ENCODE peak calls at places on chromosomes 12 and 14, in four cellular contexts. C is AG08396, U is AG10803, X is cardiac muscle cell. Q is an unnamed sample.
A peak's percentile ranks its signal among the peaks of the same experiment; 100 is the strongest.

GRCh38 chr14:31205681-31206535 is 1.7 kb downstream of the HECTD1 start:
- DNase-seq in C (peak; percentile 64), U (peak; percentile 95), X (peak; percentile 68), Q (peak; percentile 33)

GRCh38 chr12:64990991-64991570 is 130.0 kb downstream of the WIF1 start:
- DNase-seq in C (no peak), U (no peak), X (no peak), Q (peak; percentile 91)

GRCh38 chr12:64145226-64145625 is 76.9 kb downstream of the KICS2 start:
- DNase-seq in C (no peak), U (no peak), X (no peak), Q (no peak)

GRCh38 chr14:32635103-32635719 is 303.5 kb upstream of the NPAS3 start:
- DNase-seq in C (peak; percentile 5), U (peak; percentile 58), X (peak; percentile 64), Q (peak; percentile 62)

GRCh38 chr14:24119691-24120090 is 4.9 kb upstream of the NRL start:
- DNase-seq in C (no peak), U (no peak), X (no peak), Q (no peak)

GRCh38 chr14:25833341-25834121 is 764.3 kb downstream of the NOVA1 start:
- DNase-seq in C (no peak), U (no peak), X (peak; percentile 16), Q (peak; percentile 36)

GRCh38 chr14:80213602-80214001 is 2.3 kb upstream of the DIO2 start:
- DNase-seq in C (peak; percentile 57), U (peak; percentile 87), X (peak; percentile 89), Q (peak; percentile 50)

GRCh38 chr14:67137744-67138371 is 51.4 kb upstream of the GARIN2 start:
- DNase-seq in C (peak; percentile 7), U (peak; percentile 15), X (peak; percentile 22), Q (peak; percentile 13)

GRCh38 chr14:93974833-93975232 is 1.5 kb downstream of the ASB2 start:
- DNase-seq in C (no peak), U (no peak), X (no peak), Q (no peak)

GRCh38 chr12:124640096-124640495 is 72.7 kb upstream of the NCOR2 start:
- DNase-seq in C (peak; percentile 64), U (peak; percentile 44), X (peak; percentile 49), Q (peak; percentile 86)

GRCh38 chr12:128307791-128308190 is 40.8 kb downstream of the TMEM132C start:
- DNase-seq in C (no peak), U (no peak), X (no peak), Q (no peak)

GRCh38 chr14:67962215-67962644 is 142.7 kb downstream of the RAD51B start:
- DNase-seq in C (no peak), U (no peak), X (peak; percentile 80), Q (no peak)

GRCh38 chr12:132061641-132062430 is 82.3 kb downstream of the DDX51 start:
- DNase-seq in C (no peak), U (no peak), X (no peak), Q (no peak)

GRCh38 chr12:103742349-103742784 is 98.7 kb downstream of the NT5DC3 start:
- DNase-seq in C (no peak), U (peak; percentile 18), X (peak; percentile 37), Q (peak; percentile 27)

GRCh38 chr12:39332661-39333175 is 110.2 kb downstream of the KIF21A start:
- DNase-seq in C (no peak), U (no peak), X (no peak), Q (no peak)

GRCh38 chr14:63286071-63286470 is 32.7 kb downstream of the GPHB5 start:
- DNase-seq in C (no peak), U (no peak), X (no peak), Q (no peak)

GRCh38 chr12:75720807-75721206 is 209.4 kb upstream of the KRR1 start:
- DNase-seq in C (no peak), U (no peak), X (no peak), Q (peak; percentile 90)

GRCh38 chr14:23416801-23417200 is 8.7 kb upstream of the MYH6 start:
- DNase-seq in C (no peak), U (no peak), X (no peak), Q (no peak)

GRCh38 chr12:122060069-122060468 is 18.5 kb upstream of the MLXIP start:
- DNase-seq in C (no peak), U (no peak), X (peak; percentile 35), Q (no peak)

GRCh38 chr14:99174081-99174851 is 97.7 kb downstream of the BCL11B start:
- DNase-seq in C (no peak), U (no peak), X (no peak), Q (no peak)

GRCh38 chr12:127381043-127381668 is 885.8 kb upstream of the TMEM132C start:
- DNase-seq in C (peak; percentile 83), U (peak; percentile 5), X (peak; percentile 9), Q (no peak)

GRCh38 chr14:40119321-40119720 is 687.1 kb upstream of the FBXO33 start:
- DNase-seq in C (no peak), U (no peak), X (no peak), Q (no peak)